ENCODE peak calls at places on chromosomes 5 and 9, in four cellular contexts. One of them, this sample, is unnamed.

GRCh38 chr9:126953089-126953809 is 38.7 kb downstream of the RALGPS1 start:
- DNase-seq in RWPE2: no peak
- DNase-seq in right atrium auricular region: no peak
- DNase-seq in heart left ventricle: no peak
- DNase-seq in this sample: no peak

GRCh38 chr5:3310551-3311340 is 284.9 kb upstream of the IRX1 start:
- DNase-seq in right atrium auricular region: no peak
- DNase-seq in RWPE2: peak; percentile 97
- DNase-seq in heart left ventricle: no peak
- DNase-seq in this sample: no peak

GRCh38 chr9:75047506-75047905 is 19.4 kb upstream of the CARNMT1 start:
- DNase-seq in right atrium auricular region: no peak
- DNase-seq in RWPE2: no peak
- DNase-seq in heart left ventricle: no peak
- DNase-seq in this sample: no peak

GRCh38 chr5:53246042-53246836 is 136.7 kb upstream of the MOCS2 start:
- DNase-seq in heart left ventricle: no peak
- DNase-seq in right atrium auricular region: no peak
- DNase-seq in RWPE2: no peak
- DNase-seq in this sample: no peak

GRCh38 chr5:178271726-178272479 is 39.3 kb upstream of the PHYKPL start:
- DNase-seq in RWPE2: peak; percentile 66
- DNase-seq in right atrium auricular region: no peak
- DNase-seq in heart left ventricle: no peak
- DNase-seq in this sample: no peak

GRCh38 chr5:172078726-172079345 is 72.4 kb upstream of the FBXW11 start:
- DNase-seq in heart left ventricle: peak; percentile 62
- DNase-seq in right atrium auricular region: no peak
- DNase-seq in RWPE2: no peak
- DNase-seq in this sample: peak; percentile 62

GRCh38 chr5:177367323-177367848 is 9.7 kb downstream of the RGS14 start:
- DNase-seq in RWPE2: peak; percentile 75
- DNase-seq in right atrium auricular region: no peak
- DNase-seq in heart left ventricle: no peak
- DNase-seq in this sample: no peak

GRCh38 chr9:13568851-13569618 is 289.5 kb upstream of the MPDZ start:
- DNase-seq in heart left ventricle: no peak
- DNase-seq in right atrium auricular region: no peak
- DNase-seq in RWPE2: no peak
- DNase-seq in this sample: peak; percentile 15

GRCh38 chr5:5711112-5711511 is 288.6 kb downstream of the ICE1 start:
- DNase-seq in heart left ventricle: no peak
- DNase-seq in right atrium auricular region: no peak
- DNase-seq in RWPE2: no peak
- DNase-seq in this sample: no peak

GRCh38 chr5:5014836-5015235 is 125.3 kb upstream of the ADAMTS16 start:
- DNase-seq in right atrium auricular region: no peak
- DNase-seq in heart left ventricle: no peak
- DNase-seq in RWPE2: no peak
- DNase-seq in this sample: peak; percentile 28

GRCh38 chr5:121691478-121691877 is 160.2 kb upstream of the FTMT start:
- DNase-seq in heart left ventricle: no peak
- DNase-seq in RWPE2: no peak
- DNase-seq in right atrium auricular region: no peak
- DNase-seq in this sample: no peak

GRCh38 chr5:93076096-93076495 is 504.9 kb downstream of the NR2F1-AS1 start:
- DNase-seq in heart left ventricle: no peak
- DNase-seq in RWPE2: no peak
- DNase-seq in right atrium auricular region: no peak
- DNase-seq in this sample: no peak

GRCh38 chr9:75369989-75370388 is 281.7 kb downstream of the OSTF1 start:
- DNase-seq in RWPE2: no peak
- DNase-seq in right atrium auricular region: no peak
- DNase-seq in heart left ventricle: no peak
- DNase-seq in this sample: no peak

GRCh38 chr5:59709833-59710232 is 183.7 kb downstream of the PDE4D start:
- DNase-seq in RWPE2: no peak
- DNase-seq in right atrium auricular region: no peak
- DNase-seq in heart left ventricle: peak; percentile 9
- DNase-seq in this sample: no peak

GRCh38 chr5:116265506-116265905 is 180.7 kb downstream of the COMMD10 start:
- DNase-seq in heart left ventricle: no peak
- DNase-seq in RWPE2: no peak
- DNase-seq in right atrium auricular region: no peak
- DNase-seq in this sample: no peak

GRCh38 chr5:76582252-76583162 is 40.7 kb downstream of the F2RL2 start:
- DNase-seq in right atrium auricular region: no peak
- DNase-seq in heart left ventricle: peak; percentile 13
- DNase-seq in RWPE2: no peak
- DNase-seq in this sample: no peak

GRCh38 chr5:148949871-148950863 is 112.7 kb downstream of the SH3TC2 start:
- DNase-seq in right atrium auricular region: no peak
- DNase-seq in RWPE2: peak; percentile 89
- DNase-seq in heart left ventricle: peak; percentile 14
- DNase-seq in this sample: no peak

GRCh38 chr9:87713278-87713989 is 12.5 kb upstream of the CTSL start:
- DNase-seq in heart left ventricle: peak; percentile 82
- DNase-seq in right atrium auricular region: peak; percentile 96
- DNase-seq in RWPE2: peak; percentile 86
- DNase-seq in this sample: peak; percentile 89

GRCh38 chr5:138748630-138749081 is 4.6 kb upstream of the CTNNA1 start:
- DNase-seq in right atrium auricular region: peak; percentile 84
- DNase-seq in heart left ventricle: no peak
- DNase-seq in RWPE2: no peak
- DNase-seq in this sample: no peak

GRCh38 chr9:77546391-77546790 is 101.7 kb downstream of the GNA14 start:
- DNase-seq in right atrium auricular region: no peak
- DNase-seq in RWPE2: no peak
- DNase-seq in heart left ventricle: no peak
- DNase-seq in this sample: no peak

GRCh38 chr5:73448451-73449136 is at the start of gene FOXD1:
- DNase-seq in heart left ventricle: peak; percentile 44
- DNase-seq in right atrium auricular region: no peak
- DNase-seq in RWPE2: peak; percentile 97
- DNase-seq in this sample: peak; percentile 69

GRCh38 chr9:96061293-96061987 is 185.9 kb downstream of the ERCC6L2 start:
- DNase-seq in heart left ventricle: peak; percentile 37
- DNase-seq in right atrium auricular region: peak; percentile 76
- DNase-seq in RWPE2: no peak
- DNase-seq in this sample: peak; percentile 78

GRCh38 chr5:125083932-125084331 is 337.5 kb upstream of the ZNF608 start:
- DNase-seq in RWPE2: no peak
- DNase-seq in heart left ventricle: no peak
- DNase-seq in right atrium auricular region: no peak
- DNase-seq in this sample: no peak

GRCh38 chr9:111783424-111783823 is 11.3 kb downstream of the SHOC1 start:
- DNase-seq in heart left ventricle: no peak
- DNase-seq in right atrium auricular region: no peak
- DNase-seq in RWPE2: no peak
- DNase-seq in this sample: no peak

GRCh38 chr9:109143881-109144562 is 23.0 kb downstream of the FRRS1L start:
- DNase-seq in RWPE2: no peak
- DNase-seq in right atrium auricular region: no peak
- DNase-seq in heart left ventricle: no peak
- DNase-seq in this sample: no peak

GRCh38 chr9:35481347-35481975 is 8.4 kb upstream of the RUSC2 start:
- DNase-seq in RWPE2: no peak
- DNase-seq in heart left ventricle: peak; percentile 33
- DNase-seq in right atrium auricular region: no peak
- DNase-seq in this sample: no peak

GRCh38 chr5:43648499-43649124 is 45.6 kb downstream of the NNT start:
- DNase-seq in heart left ventricle: no peak
- DNase-seq in RWPE2: no peak
- DNase-seq in right atrium auricular region: no peak
- DNase-seq in this sample: no peak

GRCh38 chr5:81783401-81783800 is 32.5 kb upstream of the SSBP2 start:
- DNase-seq in heart left ventricle: no peak
- DNase-seq in RWPE2: no peak
- DNase-seq in right atrium auricular region: no peak
- DNase-seq in this sample: no peak

GRCh38 chr9:75907863-75908262 is 17.4 kb downstream of the PCSK5 start:
- DNase-seq in heart left ventricle: no peak
- DNase-seq in RWPE2: no peak
- DNase-seq in right atrium auricular region: no peak
- DNase-seq in this sample: no peak

GRCh38 chr9:20804476-20805253 is 120.6 kb downstream of the FOCAD start:
- DNase-seq in right atrium auricular region: no peak
- DNase-seq in heart left ventricle: no peak
- DNase-seq in RWPE2: no peak
- DNase-seq in this sample: no peak

GRCh38 chr5:10467281-10468198 is 25.9 kb downstream of the ROPN1L start:
- DNase-seq in RWPE2: no peak
- DNase-seq in heart left ventricle: no peak
- DNase-seq in right atrium auricular region: no peak
- DNase-seq in this sample: no peak

GRCh38 chr9:124780060-124780756 is 3.3 kb downstream of the OLFML2A start:
- DNase-seq in heart left ventricle: peak; percentile 66
- DNase-seq in right atrium auricular region: peak; percentile 65
- DNase-seq in RWPE2: no peak
- DNase-seq in this sample: peak; percentile 30
- H3K27ac ChIP-seq in heart left ventricle: peak overlapping the region; percentile 63
- H3K27ac ChIP-seq in right atrium auricular region: peak overlapping the region; percentile 68
- H3K27ac ChIP-seq in RWPE2: peak overlapping the region; percentile 29
- H3K27ac ChIP-seq in this sample: peak overlapping the region; percentile 6

GRCh38 chr5:141039517-141039916 is 11.7 kb upstream of the PCDHB1 start:
- DNase-seq in right atrium auricular region: no peak
- DNase-seq in RWPE2: no peak
- DNase-seq in heart left ventricle: no peak
- DNase-seq in this sample: no peak
- H3K4me3 ChIP-seq in right atrium auricular region: no peak overlapping the region
- H3K4me3 ChIP-seq in RWPE2: no peak overlapping the region
- H3K4me3 ChIP-seq in heart left ventricle: no peak overlapping the region
- H3K4me3 ChIP-seq in this sample: no peak overlapping the region

GRCh38 chr9:121505903-121506640 is 6.4 kb upstream of the GGTA1 start:
- DNase-seq in heart left ventricle: no peak
- DNase-seq in RWPE2: no peak
- DNase-seq in right atrium auricular region: no peak
- DNase-seq in this sample: no peak

GRCh38 chr9:121499427-121500164 is at the start of gene GGTA1:
- DNase-seq in RWPE2: no peak
- DNase-seq in heart left ventricle: peak; percentile 80
- DNase-seq in right atrium auricular region: peak; percentile 76
- DNase-seq in this sample: peak; percentile 80

GRCh38 chr9:121499177-121499426 is 542 bp downstream of the GGTA1 start:
- DNase-seq in heart left ventricle: no peak
- DNase-seq in right atrium auricular region: no peak
- DNase-seq in RWPE2: no peak
- DNase-seq in this sample: no peak

GRCh38 chr9:121500165-121500478 is 478 bp upstream of the GGTA1 start:
- DNase-seq in heart left ventricle: no peak
- DNase-seq in right atrium auricular region: no peak
- DNase-seq in RWPE2: no peak
- DNase-seq in this sample: no peak

GRCh38 chr9:121503443-121503842 is 3.8 kb upstream of the GGTA1 start:
- DNase-seq in right atrium auricular region: no peak
- DNase-seq in RWPE2: no peak
- DNase-seq in heart left ventricle: no peak
- DNase-seq in this sample: no peak
- H3K27me3 ChIP-seq in right atrium auricular region: no peaks in the 10 kb centered on the region
- H3K27me3 ChIP-seq in RWPE2: peaks cover 8% of the 10 kb centered on the region
- H3K27me3 ChIP-seq in heart left ventricle: peaks cover 3% of the 10 kb centered on the region
- H3K27me3 ChIP-seq in this sample: no peaks in the 10 kb centered on the region

GRCh38 chr5:67989457-67989856 is 226.1 kb upstream of the PIK3R1 start:
- DNase-seq in right atrium auricular region: no peak
- DNase-seq in RWPE2: no peak
- DNase-seq in heart left ventricle: peak; percentile 50
- DNase-seq in this sample: peak; percentile 58
- H3K27ac ChIP-seq in right atrium auricular region: no peak overlapping the region
- H3K27ac ChIP-seq in RWPE2: no peak overlapping the region
- H3K27ac ChIP-seq in heart left ventricle: no peak overlapping the region
- H3K27ac ChIP-seq in this sample: no peak overlapping the region

GRCh38 chr9:79611091-79611614 is 39.4 kb downstream of the TLE4 start:
- DNase-seq in heart left ventricle: no peak
- DNase-seq in right atrium auricular region: no peak
- DNase-seq in RWPE2: no peak
- DNase-seq in this sample: no peak
- H3K4me3 ChIP-seq in heart left ventricle: no peak overlapping the region
- H3K4me3 ChIP-seq in right atrium auricular region: no peak overlapping the region
- H3K4me3 ChIP-seq in RWPE2: no peak overlapping the region
- H3K4me3 ChIP-seq in this sample: no peak overlapping the region

GRCh38 chr5:1393571-1394501 is 48.9 kb upstream of the CLPTM1L start:
- DNase-seq in right atrium auricular region: no peak
- DNase-seq in heart left ventricle: no peak
- DNase-seq in RWPE2: no peak
- DNase-seq in this sample: peak; percentile 10
- H3K27me3 ChIP-seq in right atrium auricular region: no peaks in the 10 kb centered on the region
- H3K27me3 ChIP-seq in heart left ventricle: peaks cover 12% of the 10 kb centered on the region
- H3K27me3 ChIP-seq in RWPE2: peaks cover 75% of the 10 kb centered on the region
- H3K27me3 ChIP-seq in this sample: no peaks in the 10 kb centered on the region

DNA sequence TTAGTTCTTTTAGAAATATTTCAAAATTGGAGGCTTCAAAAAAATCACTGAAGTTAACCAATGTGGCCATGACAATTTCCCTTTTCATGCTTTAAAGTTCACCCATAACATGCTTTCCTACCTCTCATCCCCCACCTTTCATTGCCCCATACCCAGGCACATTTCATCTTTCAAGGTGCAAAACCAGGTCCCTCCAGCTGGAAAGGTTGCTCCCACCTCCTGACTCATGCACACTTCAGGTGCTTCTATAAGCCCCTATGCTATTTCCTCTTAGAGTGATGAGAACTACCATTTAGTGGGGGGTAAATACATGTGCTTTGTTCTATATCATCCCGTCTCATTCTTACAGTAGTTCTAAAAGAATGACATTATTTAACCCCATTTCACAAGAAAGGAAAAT is 15.4 kb downstream of the FYB1 start:
- DNase-seq in right atrium auricular region: no peak
- DNase-seq in heart left ventricle: no peak
- DNase-seq in RWPE2: no peak
- DNase-seq in this sample: no peak
- H3K27ac ChIP-seq in right atrium auricular region: no peak overlapping the region
- H3K27ac ChIP-seq in heart left ventricle: no peak overlapping the region
- H3K27ac ChIP-seq in RWPE2: no peak overlapping the region
- H3K27ac ChIP-seq in this sample: no peak overlapping the region

GRCh38 chr9:114501786-114502682 is 3.2 kb downstream of the WHRN start:
- DNase-seq in heart left ventricle: no peak
- DNase-seq in RWPE2: no peak
- DNase-seq in right atrium auricular region: no peak
- DNase-seq in this sample: no peak
- H3K4me3 ChIP-seq in heart left ventricle: no peak overlapping the region
- H3K4me3 ChIP-seq in RWPE2: no peak overlapping the region
- H3K4me3 ChIP-seq in right atrium auricular region: no peak overlapping the region
- H3K4me3 ChIP-seq in this sample: no peak overlapping the region

GRCh38 chr9:134434896-134435506 is 108.7 kb downstream of the RXRA start:
- DNase-seq in heart left ventricle: peak; percentile 96
- DNase-seq in RWPE2: no peak
- DNase-seq in right atrium auricular region: peak; percentile 98
- DNase-seq in this sample: peak; percentile 98
- H3K27me3 ChIP-seq in heart left ventricle: no peaks in the 10 kb centered on the region
- H3K27me3 ChIP-seq in RWPE2: no peaks in the 10 kb centered on the region
- H3K27me3 ChIP-seq in right atrium auricular region: no peaks in the 10 kb centered on the region
- H3K27me3 ChIP-seq in this sample: no peaks in the 10 kb centered on the region

This sample was measured in right cardiac atrium.